ENCODE peak calls at places on chromosomes 2 and 18, in eight cellular contexts. T is NCI-H345; F is ecto neural progenitor cell; M is foreskin fibroblast; X is endothelial cell; P is activated CD4-positive, alpha-beta T cell treated with anti-CD3 and anti-CD28 coated beads, Interleukin-2, amount 10 ng/mL, durations not matched to agents 7 days and 5 days; L is H54; Y is NCI-H460. B is an unnamed sample.

GRCh38 chr2:16960579-16960978 is 294.9 kb upstream of the CYRIA start:
- DNase-seq in T (no peak), F (no peak), M (no peak), X (no peak), P (no peak), L (no peak), Y (no peak), B (no peak)

GRCh38 chr2:219309278-219309677 is at the start of gene PTPRN:
- DNase-seq in T (peak; percentile 89), F (no peak), M (peak; percentile 35), X (no peak), P (no peak), L (no peak), Y (no peak), B (no peak)

GRCh38 chr2:69975853-69976462 is 14.5 kb upstream of the ASPRV1 start:
- DNase-seq in T (no peak), F (no peak), M (no peak), X (no peak), P (no peak), L (no peak), Y (no peak), B (no peak)

GRCh38 chr2:205017912-205018311 is 472.6 kb downstream of the PARD3B start:
- DNase-seq in T (no peak), F (no peak), M (no peak), X (no peak), P (no peak), L (no peak), Y (no peak), B (no peak)

GRCh38 chr2:98869272-98869641 is 66.8 kb downstream of the CRACDL start:
- DNase-seq in T (peak; percentile 93), F (no peak), M (no peak), X (no peak), P (no peak), L (no peak), Y (no peak), B (no peak)

GRCh38 chr2:11417946-11418585 is 47.9 kb downstream of the E2F6 start:
- DNase-seq in T (no peak), F (no peak), M (no peak), X (peak; percentile 26), P (no peak), L (no peak), Y (no peak), B (no peak)

GRCh38 chr18:8742382-8743361 is 37.3 kb downstream of the MTCL1 start:
- DNase-seq in T (no peak), F (no peak), M (no peak), X (no peak), P (peak; percentile 60), L (no peak), Y (no peak), B (no peak)

GRCh38 chr2:136305517-136306192 is 187.7 kb upstream of the CXCR4 start:
- DNase-seq in T (peak; percentile 70), F (no peak), M (no peak), X (no peak), P (peak; percentile 22), L (no peak), Y (no peak), B (no peak)

GRCh38 chr18:59142274-59142673 is 2.6 kb downstream of the SEC11C start:
- DNase-seq in T (no peak), F (no peak), M (no peak), X (no peak), P (no peak), L (no peak), Y (no peak), B (no peak)

GRCh38 chr2:157876771-157877108 is 610 bp upstream of the ACVR1 start:
- DNase-seq in T (peak; percentile 26), F (no peak), M (no peak), X (no peak), P (peak; percentile 25), L (no peak), Y (no peak), B (no peak)

GRCh38 chr2:241854342-241855244 is 4.1 kb downstream of the PDCD1 start:
- DNase-seq in T (no peak), F (no peak), M (no peak), X (peak; percentile 6), P (no peak), L (no peak), Y (no peak), B (no peak)

GRCh38 chr2:175323162-175323561 is 141.7 kb upstream of the ATP5MC3 start:
- DNase-seq in T (no peak), F (no peak), M (no peak), X (no peak), P (no peak), L (no peak), Y (no peak), B (no peak)

GRCh38 chr2:66839551-66840320 is 404.8 kb downstream of the MEIS1 start:
- DNase-seq in T (no peak), F (no peak), M (peak; percentile 93), X (no peak), P (no peak), L (no peak), Y (no peak), B (no peak)

GRCh38 chr2:12819098-12819465 is 102.3 kb downstream of the TRIB2 start:
- DNase-seq in T (no peak), F (no peak), M (peak; percentile 98), X (no peak), P (no peak), L (peak; percentile 39), Y (peak; percentile 61), B (no peak)

GRCh38 chr2:636649-637405 is 40.4 kb downstream of the TMEM18 start:
- DNase-seq in T (peak; percentile 69), F (peak; percentile 78), M (peak; percentile 37), X (peak; percentile 67), P (peak; percentile 46), L (peak; percentile 45), Y (peak; percentile 48), B (peak; percentile 47)

GRCh38 chr2:233012301-233012971 is 620 bp downstream of the NGEF start:
- DNase-seq in T (no peak), F (no peak), M (no peak), X (no peak), P (no peak), L (no peak), Y (no peak), B (no peak)

GRCh38 chr2:73640537-73640936 is 1.7 kb downstream of the NAT8 start:
- DNase-seq in T (no peak), F (no peak), M (no peak), X (no peak), P (no peak), L (no peak), Y (no peak), B (no peak)

GRCh38 chr18:616380-616995 is 19.7 kb downstream of the CLUL1 start:
- DNase-seq in T (peak; percentile 42), F (no peak), M (peak; percentile 33), X (no peak), P (peak; percentile 22), L (no peak), Y (peak; percentile 26), B (peak; percentile 35)

GRCh38 chr2:116319935-116320334 is 1494.6 kb upstream of the DDX18 start:
- DNase-seq in T (no peak), F (no peak), M (no peak), X (no peak), P (no peak), L (no peak), Y (no peak), B (no peak)

GRCh38 chr2:240799183-240799740 is 20.8 kb downstream of the KIF1A start:
- DNase-seq in T (no peak), F (no peak), M (no peak), X (no peak), P (no peak), L (no peak), Y (no peak), B (no peak)

GRCh38 chr18:63220903-63221302 is 98.7 kb downstream of the BCL2 start:
- DNase-seq in T (no peak), F (no peak), M (no peak), X (no peak), P (no peak), L (no peak), Y (no peak), B (no peak)

GRCh38 chr18:79385326-79385725 is 10.4 kb upstream of the NFATC1 start:
- DNase-seq in T (no peak), F (no peak), M (no peak), X (no peak), P (no peak), L (no peak), Y (no peak), B (no peak)

GRCh38 chr2:121358291-121358690 is 73.3 kb upstream of the TFCP2L1 start:
- DNase-seq in T (no peak), F (no peak), M (no peak), X (no peak), P (no peak), L (no peak), Y (no peak), B (no peak)

GRCh38 chr2:28437142-28437835 is 44.6 kb downstream of the FOSL2 start:
- DNase-seq in T (no peak), F (no peak), M (no peak), X (no peak), P (no peak), L (no peak), Y (no peak), B (no peak)

GRCh38 chr2:64562148-64562784 is 38.1 kb downstream of the AFTPH start:
- DNase-seq in T (no peak), F (no peak), M (no peak), X (no peak), P (no peak), L (no peak), Y (peak; percentile 12), B (peak; percentile 10)

GRCh38 chr2:201890447-201890846 is 84.1 kb downstream of the CDK15 start:
- DNase-seq in T (no peak), F (no peak), M (no peak), X (no peak), P (no peak), L (no peak), Y (peak; percentile 18), B (no peak)

GRCh38 chr18:37484893-37485834 is 80.4 kb downstream of the CELF4 start:
- DNase-seq in T (peak; percentile 62), F (peak; percentile 78), M (peak; percentile 17), X (peak; percentile 73), P (no peak), L (no peak), Y (no peak), B (peak; percentile 8)

GRCh38 chr2:65554765-65555561 is 122.6 kb upstream of the SPRED2 start:
- DNase-seq in T (no peak), F (no peak), M (peak; percentile 41), X (no peak), P (no peak), L (peak; percentile 54), Y (no peak), B (no peak)

GRCh38 chr2:56449449-56449860 is 265.7 kb downstream of the CCDC85A start:
- DNase-seq in T (no peak), F (no peak), M (no peak), X (no peak), P (no peak), L (no peak), Y (no peak), B (no peak)

GRCh38 chr2:65231121-65231520 is 3.5 kb downstream of the ACTR2 start:
- DNase-seq in T (no peak), F (no peak), M (no peak), X (no peak), P (no peak), L (peak; percentile 15), Y (no peak), B (no peak)

GRCh38 chr2:1636791-1637415 is 107.4 kb downstream of the PXDN start:
- DNase-seq in T (no peak), F (no peak), M (peak; percentile 14), X (no peak), P (no peak), L (no peak), Y (no peak), B (no peak)